ENCODE peak calls at places on chromosome X, in six cellular contexts. One of them, this sample, is unnamed.

GRCh38 chrX:129655547-129656248 is 942 bp upstream of the APLN start:
- DNase-seq in CD4-positive, alpha-beta T cell: no peak
- DNase-seq in ascending aorta: no peak
- DNase-seq in neural progenitor cell: peak; percentile 32
- DNase-seq in astrocyte of the cerebellum: no peak
- DNase-seq in A549: no peak
- DNase-seq in this sample: no peak

GRCh38 chrX:7996851-7997250 is 69.6 kb upstream of the PNPLA4 start:
- DNase-seq in CD4-positive, alpha-beta T cell: no peak
- DNase-seq in ascending aorta: no peak
- DNase-seq in neural progenitor cell: no peak
- DNase-seq in astrocyte of the cerebellum: no peak
- DNase-seq in A549: no peak
- DNase-seq in this sample: no peak

GRCh38 chrX:11423362-11423818 is 130.2 kb downstream of the AMELX start:
- DNase-seq in CD4-positive, alpha-beta T cell: no peak
- DNase-seq in ascending aorta: no peak
- DNase-seq in neural progenitor cell: no peak
- DNase-seq in astrocyte of the cerebellum: peak; percentile 52
- DNase-seq in A549: no peak
- DNase-seq in this sample: no peak

GRCh38 chrX:109847257-109848187 is 114.5 kb upstream of the ACSL4 start:
- DNase-seq in CD4-positive, alpha-beta T cell: no peak
- DNase-seq in ascending aorta: no peak
- DNase-seq in neural progenitor cell: no peak
- DNase-seq in astrocyte of the cerebellum: no peak
- DNase-seq in A549: peak; percentile 6
- DNase-seq in this sample: no peak

GRCh38 chrX:49177338-49177833 is 5.7 kb downstream of the PLP2 start:
- DNase-seq in CD4-positive, alpha-beta T cell: no peak
- DNase-seq in ascending aorta: no peak
- DNase-seq in neural progenitor cell: no peak
- DNase-seq in astrocyte of the cerebellum: no peak
- DNase-seq in A549: no peak
- DNase-seq in this sample: no peak

GRCh38 chrX:15382809-15383208 is 1.4 kb downstream of the VEGFD start:
- DNase-seq in CD4-positive, alpha-beta T cell: no peak
- DNase-seq in ascending aorta: no peak
- DNase-seq in neural progenitor cell: peak; percentile 29
- DNase-seq in astrocyte of the cerebellum: no peak
- DNase-seq in A549: no peak
- DNase-seq in this sample: no peak

GRCh38 chrX:46251755-46252154 is 293.5 kb downstream of the ZNF674 start:
- DNase-seq in CD4-positive, alpha-beta T cell: no peak
- DNase-seq in ascending aorta: no peak
- DNase-seq in neural progenitor cell: no peak
- DNase-seq in astrocyte of the cerebellum: no peak
- DNase-seq in A549: peak; percentile 5
- DNase-seq in this sample: no peak

GRCh38 chrX:75096331-75096730 is 59.8 kb downstream of the ABCB7 start:
- DNase-seq in CD4-positive, alpha-beta T cell: no peak
- DNase-seq in ascending aorta: no peak
- DNase-seq in neural progenitor cell: no peak
- DNase-seq in astrocyte of the cerebellum: no peak
- DNase-seq in A549: no peak
- DNase-seq in this sample: no peak

GRCh38 chrX:46770817-46771163 is 11.9 kb upstream of the SLC9A7 start:
- DNase-seq in CD4-positive, alpha-beta T cell: no peak
- DNase-seq in ascending aorta: no peak
- DNase-seq in neural progenitor cell: no peak
- DNase-seq in astrocyte of the cerebellum: peak; percentile 46
- DNase-seq in A549: no peak
- DNase-seq in this sample: no peak

GRCh38 chrX:40867352-40867751 is 132.0 kb upstream of the MED14 start:
- DNase-seq in CD4-positive, alpha-beta T cell: no peak
- DNase-seq in ascending aorta: no peak
- DNase-seq in neural progenitor cell: no peak
- DNase-seq in astrocyte of the cerebellum: no peak
- DNase-seq in A549: peak; percentile 31
- DNase-seq in this sample: no peak

GRCh38 chrX:12955882-12956703 is 18.8 kb upstream of the TMSB4X start:
- DNase-seq in CD4-positive, alpha-beta T cell: no peak
- DNase-seq in ascending aorta: no peak
- DNase-seq in neural progenitor cell: no peak
- DNase-seq in astrocyte of the cerebellum: no peak
- DNase-seq in A549: no peak
- DNase-seq in this sample: no peak
- TF ChIP-seq CTCF in CD4-positive, alpha-beta T cell: no peak
- TF ChIP-seq CTCF in ascending aorta: no peak
- TF ChIP-seq CTCF in neural progenitor cell: no peak
- TF ChIP-seq CTCF in astrocyte of the cerebellum: no peak
- TF ChIP-seq CTCF in A549: no peak
- TF ChIP-seq CTCF in this sample: no peak

DNA sequence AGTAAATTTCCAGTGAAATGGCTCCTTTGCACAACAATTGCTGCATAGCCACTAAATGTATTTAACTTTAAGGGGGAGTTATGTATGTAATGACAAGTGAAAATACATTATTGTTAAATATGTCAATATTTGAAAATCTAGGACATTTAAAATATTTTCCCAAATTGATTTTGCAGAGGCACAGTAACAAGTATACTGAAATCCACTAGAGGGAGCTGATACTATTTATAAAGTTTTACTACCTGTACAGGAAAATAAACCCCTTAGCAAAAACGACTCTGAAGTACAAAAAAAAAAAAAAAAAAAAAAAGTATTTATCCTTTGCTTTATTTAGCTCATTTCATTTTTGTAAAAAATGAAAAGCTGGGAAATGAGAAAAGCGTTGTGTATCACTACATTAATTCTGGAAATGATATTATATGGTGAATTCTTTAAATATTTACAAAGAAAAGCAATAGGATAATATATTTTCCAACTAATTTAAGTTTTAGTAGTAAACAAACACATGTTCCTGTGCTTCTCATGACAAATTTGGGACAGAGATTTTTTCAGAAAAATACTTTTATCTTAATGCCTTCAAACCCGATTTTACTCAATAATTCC is 727.7 kb downstream of the DMD start:
- DNase-seq in CD4-positive, alpha-beta T cell: no peak
- DNase-seq in ascending aorta: no peak
- DNase-seq in neural progenitor cell: peak; percentile 47
- DNase-seq in astrocyte of the cerebellum: no peak
- DNase-seq in A549: no peak
- DNase-seq in this sample: no peak
- TF ChIP-seq CTCF in CD4-positive, alpha-beta T cell: no peak
- TF ChIP-seq CTCF in ascending aorta: no peak
- TF ChIP-seq CTCF in neural progenitor cell: peak; percentile 67
- TF ChIP-seq CTCF in astrocyte of the cerebellum: no peak
- TF ChIP-seq CTCF in A549: no peak
- TF ChIP-seq CTCF in this sample: no peak

DNA sequence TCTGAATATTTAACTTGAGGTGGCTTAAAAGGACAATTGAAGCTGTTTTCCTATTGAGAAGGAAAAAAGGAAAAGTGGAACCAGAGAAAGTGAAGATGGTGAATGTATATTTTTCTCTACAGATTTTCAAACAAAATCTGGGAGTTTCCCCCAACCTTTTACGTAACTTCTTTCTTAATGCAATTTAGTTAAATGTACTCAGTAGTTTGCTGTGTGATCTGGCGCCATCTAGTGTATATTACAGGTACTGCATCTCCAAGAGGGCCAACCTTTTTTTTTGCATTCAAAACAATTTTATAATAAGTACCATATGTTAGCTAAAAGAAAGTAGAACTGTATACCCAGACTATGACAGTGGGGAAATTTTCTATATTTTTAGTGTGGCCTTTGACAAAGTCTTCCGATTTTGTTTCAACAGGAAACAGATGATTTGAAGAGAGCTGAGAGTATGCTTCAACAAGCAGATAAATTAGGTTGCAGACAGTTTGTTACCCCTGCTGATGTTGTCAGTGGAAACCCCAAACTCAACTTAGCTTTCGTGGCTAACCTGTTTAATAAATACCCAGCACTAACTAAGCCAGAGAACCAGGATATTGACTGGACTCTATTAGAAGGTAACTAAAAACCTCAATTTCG is 82.0 kb downstream of the PLS3 start:
- DNase-seq in CD4-positive, alpha-beta T cell: no peak
- DNase-seq in ascending aorta: no peak
- DNase-seq in neural progenitor cell: peak; percentile 44
- DNase-seq in astrocyte of the cerebellum: peak; percentile 67
- DNase-seq in A549: peak; percentile 9
- DNase-seq in this sample: no peak
- TF ChIP-seq CTCF in CD4-positive, alpha-beta T cell: peak; percentile 80
- TF ChIP-seq CTCF in ascending aorta: peak; percentile 98
- TF ChIP-seq CTCF in neural progenitor cell: peak; percentile 100
- TF ChIP-seq CTCF in astrocyte of the cerebellum: peak; percentile 84
- TF ChIP-seq CTCF in A549: peak; percentile 76
- TF ChIP-seq CTCF in this sample: no peak

GRCh38 chrX:121307441-121307840 is 260.0 kb downstream of the GLUD2 start:
- DNase-seq in CD4-positive, alpha-beta T cell: no peak
- DNase-seq in ascending aorta: no peak
- DNase-seq in neural progenitor cell: no peak
- DNase-seq in astrocyte of the cerebellum: no peak
- DNase-seq in A549: no peak
- DNase-seq in this sample: no peak

GRCh38 chrX:121310820-121311219 is 263.4 kb downstream of the GLUD2 start:
- DNase-seq in CD4-positive, alpha-beta T cell: no peak
- DNase-seq in ascending aorta: no peak
- DNase-seq in neural progenitor cell: no peak
- DNase-seq in astrocyte of the cerebellum: no peak
- DNase-seq in A549: no peak
- DNase-seq in this sample: no peak

DNA sequence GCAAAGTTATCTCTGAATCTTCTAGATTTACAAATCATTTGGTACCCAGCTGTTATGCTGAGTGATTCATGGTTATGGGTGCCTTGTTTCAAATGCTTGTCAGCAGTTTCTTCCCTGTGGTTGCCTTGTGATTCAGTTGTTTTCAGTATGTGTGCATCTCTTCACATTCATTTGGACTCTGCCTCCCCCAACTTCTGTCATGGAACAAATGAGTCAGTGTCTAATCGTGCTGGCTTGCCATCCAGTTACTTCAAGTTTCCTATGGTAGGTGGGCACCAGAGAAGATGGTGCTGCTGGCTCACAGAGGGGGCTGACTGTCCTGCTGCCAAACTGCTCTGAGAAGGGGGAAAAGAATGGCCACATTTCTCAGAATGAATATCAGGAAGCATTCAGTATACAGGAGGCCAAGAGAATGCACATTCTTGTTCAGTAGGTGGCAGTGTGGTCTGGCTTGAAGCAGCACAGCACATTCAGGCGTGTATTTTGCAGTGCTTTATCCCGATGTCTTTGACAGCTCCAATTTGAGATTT is 260.9 kb downstream of the GLUD2 start:
- DNase-seq in CD4-positive, alpha-beta T cell: no peak
- DNase-seq in ascending aorta: no peak
- DNase-seq in neural progenitor cell: peak; percentile 56
- DNase-seq in astrocyte of the cerebellum: peak; percentile 55
- DNase-seq in A549: peak; percentile 4
- DNase-seq in this sample: no peak
- TF ChIP-seq CTCF in CD4-positive, alpha-beta T cell: no peak
- TF ChIP-seq CTCF in ascending aorta: no peak
- TF ChIP-seq CTCF in neural progenitor cell: peak; percentile 57
- TF ChIP-seq CTCF in astrocyte of the cerebellum: peak; percentile 64
- TF ChIP-seq CTCF in A549: peak; percentile 16
- TF ChIP-seq CTCF in this sample: no peak

DNA sequence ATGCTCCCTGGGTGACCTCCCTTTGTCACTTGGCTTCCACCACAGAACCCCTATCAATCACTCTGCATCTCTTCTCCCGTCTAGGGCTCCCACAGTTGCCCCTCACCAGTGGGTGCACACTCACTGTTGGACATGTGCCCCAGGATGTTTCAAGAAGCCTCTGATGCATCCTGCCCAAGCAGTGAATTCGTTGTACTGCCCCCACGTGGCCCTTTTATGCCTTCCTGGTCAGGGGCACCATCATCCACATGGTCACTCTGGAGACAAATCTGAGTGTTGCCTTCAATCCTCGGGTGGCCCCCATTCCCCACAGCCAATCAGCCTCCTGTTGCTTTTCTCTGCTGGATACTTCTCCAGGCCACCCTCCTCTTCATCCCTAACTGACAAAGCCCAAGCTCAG is 12.2 kb downstream of the ITIH6 start:
- DNase-seq in CD4-positive, alpha-beta T cell: no peak
- DNase-seq in ascending aorta: no peak
- DNase-seq in neural progenitor cell: peak; percentile 27
- DNase-seq in astrocyte of the cerebellum: no peak
- DNase-seq in A549: no peak
- DNase-seq in this sample: no peak
- TF ChIP-seq CTCF in CD4-positive, alpha-beta T cell: no peak
- TF ChIP-seq CTCF in ascending aorta: no peak
- TF ChIP-seq CTCF in neural progenitor cell: peak; percentile 45
- TF ChIP-seq CTCF in astrocyte of the cerebellum: no peak
- TF ChIP-seq CTCF in A549: no peak
- TF ChIP-seq CTCF in this sample: no peak

DNA sequence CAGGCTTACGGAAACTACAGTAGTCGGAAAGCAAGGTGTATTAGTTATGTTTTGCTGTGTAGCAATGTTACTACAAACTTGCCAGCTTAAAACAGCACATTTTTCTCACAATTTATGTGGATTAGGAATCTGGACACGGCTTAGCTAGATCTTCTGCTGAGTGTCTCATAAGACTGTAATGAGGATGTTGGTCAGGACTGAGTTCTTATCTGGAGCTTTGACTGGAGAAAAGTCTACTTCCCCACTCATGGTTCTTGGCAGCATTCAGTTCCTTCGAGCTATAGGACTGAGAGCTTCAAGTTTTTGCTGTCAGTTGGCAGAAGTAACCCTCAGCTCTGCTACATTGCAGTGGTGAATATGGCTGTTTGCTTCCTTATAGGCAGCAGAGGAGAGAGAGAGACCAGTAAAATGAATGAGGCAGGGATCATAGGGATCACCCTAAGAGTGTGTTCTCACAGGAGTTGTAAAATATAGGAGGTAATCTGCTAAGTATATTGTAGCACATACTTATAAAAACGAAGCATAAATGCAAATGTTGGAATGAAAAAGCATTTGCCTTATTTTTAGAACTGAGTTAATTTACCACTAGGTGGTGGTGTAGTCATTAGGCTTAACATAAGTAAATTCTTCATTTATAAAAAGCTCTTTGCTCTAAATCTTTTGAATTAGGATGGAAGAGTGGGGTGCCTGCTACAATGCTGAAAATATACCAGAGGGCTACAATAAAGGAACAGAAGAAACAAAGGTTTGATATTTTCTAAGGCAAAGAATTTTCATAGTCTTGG is 38.6 kb downstream of the ALG13 start:
- DNase-seq in CD4-positive, alpha-beta T cell: no peak
- DNase-seq in ascending aorta: no peak
- DNase-seq in neural progenitor cell: no peak
- DNase-seq in astrocyte of the cerebellum: no peak
- DNase-seq in A549: no peak
- DNase-seq in this sample: no peak
- TF ChIP-seq CTCF in CD4-positive, alpha-beta T cell: peak; percentile 13
- TF ChIP-seq CTCF in ascending aorta: peak; percentile 12
- TF ChIP-seq CTCF in neural progenitor cell: peak; percentile 58
- TF ChIP-seq CTCF in astrocyte of the cerebellum: peak; percentile 10
- TF ChIP-seq CTCF in A549: peak; percentile 43
- TF ChIP-seq CTCF in this sample: no peak